ENCODE peak calls at places on chromosomes 2 and 18, in seven cellular contexts. U is HCT116, Z is H1, O is K562, Q is SK-N-SH, I is GM12878, G is HepG2. L is an unnamed sample.

GRCh38 chr2:36168136-36168535 is 187.4 kb upstream of the CRIM1 start:
- DNase-seq in Q (no peak), I (no peak), O (no peak), G (no peak), U (no peak), Z (no peak), L (no peak)

GRCh38 chr2:9127316-9127715 is 79.3 kb upstream of the ASAP2 start:
- DNase-seq in Q (no peak), O (no peak), G (no peak), Z (no peak), U (no peak), I (no peak), L (no peak)

GRCh38 chr2:56008661-56009411 is 85.3 kb upstream of the EFEMP1 start:
- DNase-seq in U (no peak), Q (peak), Z (peak), G (no peak), I (no peak), O (no peak), L (no peak)

GRCh38 chr18:25109484-25109883 is 242.5 kb downstream of the ZNF521 start:
- DNase-seq in I (no peak), Z (no peak), G (no peak), U (no peak), O (no peak), Q (no peak), L (no peak)

GRCh38 chr2:100907832-100908231 is 87.9 kb downstream of the NPAS2 start:
- DNase-seq in U (no peak), I (no peak), Q (no peak), Z (no peak), O (no peak), G (no peak), L (no peak)

GRCh38 chr2:28166956-28167355 is 225.7 kb upstream of the FOSL2 start:
- DNase-seq in U (no peak), Z (no peak), G (no peak), I (no peak), Q (no peak), O (no peak), L (no peak)

GRCh38 chr18:37563810-37564511 is 1.6 kb downstream of the CELF4 start:
- DNase-seq in U (no peak), Z (no peak), O (no peak), I (no peak), G (no peak), Q (peak), L (no peak)

GRCh38 chr2:121173112-121173511 is 111.9 kb downstream of the TFCP2L1 start:
- DNase-seq in O (no peak), G (no peak), Q (no peak), I (no peak), U (no peak), Z (no peak), L (no peak)

GRCh38 chr2:209726311-209726710 is 45.3 kb upstream of the UNC80 start:
- DNase-seq in G (no peak), I (no peak), U (no peak), Z (no peak), O (no peak), Q (no peak), L (no peak)

GRCh38 chr2:109182426-109182825 is 53.4 kb downstream of the SH3RF3 start:
- DNase-seq in I (no peak), Q (no peak), U (no peak), Z (no peak), O (no peak), G (no peak), L (no peak)

GRCh38 chr2:152508446-152508845 is 173.5 kb downstream of the FMNL2 start:
- DNase-seq in I (no peak), Q (no peak), O (no peak), Z (no peak), G (peak), U (no peak), L (no peak)

GRCh38 chr18:38752430-38752829 is 1186.8 kb upstream of the CELF4 start:
- DNase-seq in O (no peak), Q (no peak), Z (no peak), G (no peak), U (no peak), I (no peak), L (no peak)
- TF ChIP-seq JUND in O (no peak), Q (no peak), Z (no peak), G (no peak), U (no peak), I (no peak), L (no peak)

DNA sequence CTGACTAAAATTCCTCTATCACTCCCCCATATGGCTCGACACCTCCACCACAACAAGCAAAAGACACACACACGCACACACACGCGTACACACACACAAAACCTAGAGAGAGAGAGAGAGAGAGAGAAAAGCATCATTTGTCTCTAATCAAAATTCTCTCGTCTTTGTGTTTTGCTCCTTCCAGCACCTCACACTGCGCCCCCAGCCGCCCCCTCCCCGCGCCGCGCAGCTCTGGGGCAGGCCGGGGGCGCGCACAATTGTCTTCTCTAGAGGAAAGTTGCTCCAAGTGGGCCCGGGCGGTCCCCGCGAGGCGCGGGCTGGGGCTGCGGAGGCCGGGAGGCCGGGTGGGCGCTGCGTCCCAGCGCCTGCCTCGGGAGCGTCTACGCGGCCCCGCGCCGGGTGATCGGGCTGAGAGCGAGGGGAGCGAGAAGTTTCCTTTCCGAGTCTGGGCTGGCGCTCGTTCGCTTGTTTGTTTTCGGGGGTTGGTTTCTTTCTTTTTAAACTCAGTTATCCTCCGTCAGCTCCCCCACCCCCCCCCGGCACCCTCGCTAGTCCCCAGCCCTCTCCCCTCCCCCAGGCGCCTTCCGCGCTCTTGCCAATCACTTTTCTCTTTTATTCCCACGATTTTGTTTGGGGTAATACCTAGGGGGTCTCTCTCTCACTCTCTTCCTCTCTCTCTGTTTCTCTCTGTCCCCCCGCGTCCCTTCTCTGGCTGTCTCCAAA is 4.1 kb downstream of the ZEB2 start:
- DNase-seq in U (no peak), Q (peak), G (no peak), O (peak), I (no peak), Z (no peak), L (no peak)
- TF ChIP-seq JUND in U (no peak), Q (no peak), G (no peak), O (no peak), I (no peak), Z (no peak), L (no peak)

DNA sequence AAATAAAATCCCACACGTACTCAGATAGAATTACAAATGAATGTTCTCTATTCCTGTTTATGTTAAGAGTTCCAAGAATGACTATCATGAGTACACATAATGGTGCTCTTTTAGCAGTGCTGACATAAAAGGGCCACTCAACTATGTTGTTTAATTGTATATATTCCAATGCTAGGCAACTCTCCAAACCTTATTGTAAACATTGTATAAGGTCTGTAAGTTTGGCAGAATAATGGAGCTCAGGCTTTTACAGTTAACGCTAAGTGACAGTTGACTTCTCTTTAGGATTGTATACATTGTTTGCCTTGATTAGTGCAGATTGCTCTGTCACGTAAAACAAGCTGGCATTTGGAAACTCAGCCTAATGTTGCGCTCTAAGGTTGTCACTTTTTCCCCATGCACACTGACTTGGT is 20.8 kb downstream of the RBMS1 start:
- DNase-seq in I (no peak), G (no peak), U (no peak), O (no peak), Q (no peak), Z (no peak), L (no peak)
- TF ChIP-seq JUND in I (no peak), G (no peak), U (no peak), O (no peak), Q (no peak), Z (no peak), L (no peak)

GRCh38 chr2:26613241-26614204 is 27.6 kb downstream of the CIB4 start:
- DNase-seq in Z (no peak), I (no peak), Q (peak), G (no peak), U (no peak), O (no peak), L (no peak)
- TF ChIP-seq JUND in Z (no peak), I (no peak), Q (no peak), G (no peak), U (no peak), O (no peak), L (no peak)

GRCh38 chr2:198054299-198054698 is 249.9 kb downstream of the PLCL1 start:
- DNase-seq in Q (peak), U (peak), O (peak), I (no peak), Z (peak), G (peak), L (peak)
- TF ChIP-seq JUND in Q (no peak), U (no peak), O (no peak), I (no peak), Z (no peak), G (no peak), L (no peak)

L was measured in T47D.